ENCODE peak calls at places on chromosomes 11 and 22, in seven cellular contexts. One of them, this sample, is unnamed.

GRCh38 chr11:9138612-9139579 is 47.5 kb upstream of the SCUBE2 start:
- DNase-seq in activated CD4-positive, alpha-beta T cell treated with anti-CD3 and anti-CD28 coated beads for 24 hours: no peak
- DNase-seq in stimulated activated CD4-positive, alpha-beta T cell treated with anti-CD3 and anti-CD28 coated beads, Interleukin-2, amount 100 ng/mL, for 48 hours: no peak
- DNase-seq in colonic mucosa: peak; percentile 51
- DNase-seq in anterior cingulate cortex: no peak
- DNase-seq in RPMI7951: peak; percentile 85
- DNase-seq in A172: peak; percentile 95
- DNase-seq in this sample: peak; percentile 64

GRCh38 chr22:19126309-19126666 is 4.1 kb upstream of the DGCR2 start:
- DNase-seq in A172: no peak
- DNase-seq in anterior cingulate cortex: no peak
- DNase-seq in activated CD4-positive, alpha-beta T cell treated with anti-CD3 and anti-CD28 coated beads for 24 hours: no peak
- DNase-seq in RPMI7951: no peak
- DNase-seq in stimulated activated CD4-positive, alpha-beta T cell treated with anti-CD3 and anti-CD28 coated beads, Interleukin-2, amount 100 ng/mL, for 48 hours: no peak
- DNase-seq in colonic mucosa: no peak
- DNase-seq in this sample: no peak

GRCh38 chr11:28337701-28338100 is 229.5 kb downstream of the METTL15 start:
- DNase-seq in RPMI7951: no peak
- DNase-seq in A172: no peak
- DNase-seq in anterior cingulate cortex: no peak
- DNase-seq in stimulated activated CD4-positive, alpha-beta T cell treated with anti-CD3 and anti-CD28 coated beads, Interleukin-2, amount 100 ng/mL, for 48 hours: no peak
- DNase-seq in activated CD4-positive, alpha-beta T cell treated with anti-CD3 and anti-CD28 coated beads for 24 hours: no peak
- DNase-seq in colonic mucosa: no peak
- DNase-seq in this sample: no peak

GRCh38 chr22:21942407-21942895 is 10.2 kb downstream of the PPM1F start:
- DNase-seq in activated CD4-positive, alpha-beta T cell treated with anti-CD3 and anti-CD28 coated beads for 24 hours: no peak
- DNase-seq in stimulated activated CD4-positive, alpha-beta T cell treated with anti-CD3 and anti-CD28 coated beads, Interleukin-2, amount 100 ng/mL, for 48 hours: no peak
- DNase-seq in colonic mucosa: peak; percentile 44
- DNase-seq in A172: peak; percentile 90
- DNase-seq in RPMI7951: peak; percentile 89
- DNase-seq in anterior cingulate cortex: peak; percentile 7
- DNase-seq in this sample: no peak

GRCh38 chr22:19630614-19631013 is 83.7 kb upstream of the SEPTIN5 start:
- DNase-seq in stimulated activated CD4-positive, alpha-beta T cell treated with anti-CD3 and anti-CD28 coated beads, Interleukin-2, amount 100 ng/mL, for 48 hours: no peak
- DNase-seq in colonic mucosa: no peak
- DNase-seq in A172: no peak
- DNase-seq in activated CD4-positive, alpha-beta T cell treated with anti-CD3 and anti-CD28 coated beads for 24 hours: no peak
- DNase-seq in anterior cingulate cortex: no peak
- DNase-seq in RPMI7951: no peak
- DNase-seq in this sample: no peak

GRCh38 chr22:20238567-20239062 is 29.5 kb downstream of the RTN4R start:
- DNase-seq in anterior cingulate cortex: peak; percentile 46
- DNase-seq in A172: peak; percentile 9
- DNase-seq in activated CD4-positive, alpha-beta T cell treated with anti-CD3 and anti-CD28 coated beads for 24 hours: peak; percentile 31
- DNase-seq in colonic mucosa: peak; percentile 32
- DNase-seq in stimulated activated CD4-positive, alpha-beta T cell treated with anti-CD3 and anti-CD28 coated beads, Interleukin-2, amount 100 ng/mL, for 48 hours: peak; percentile 51
- DNase-seq in RPMI7951: peak; percentile 3
- DNase-seq in this sample: peak; percentile 57

GRCh38 chr11:121292503-121293275 is at the start of gene SC5D:
- DNase-seq in RPMI7951: peak; percentile 90
- DNase-seq in activated CD4-positive, alpha-beta T cell treated with anti-CD3 and anti-CD28 coated beads for 24 hours: peak; percentile 88
- DNase-seq in stimulated activated CD4-positive, alpha-beta T cell treated with anti-CD3 and anti-CD28 coated beads, Interleukin-2, amount 100 ng/mL, for 48 hours: peak; percentile 93
- DNase-seq in colonic mucosa: peak; percentile 95
- DNase-seq in A172: peak; percentile 73
- DNase-seq in anterior cingulate cortex: peak; percentile 92
- DNase-seq in this sample: peak; percentile 86

GRCh38 chr11:56750190-56750589 is 1.7 kb upstream of the OR9G4 start:
- DNase-seq in RPMI7951: no peak
- DNase-seq in anterior cingulate cortex: no peak
- DNase-seq in A172: no peak
- DNase-seq in stimulated activated CD4-positive, alpha-beta T cell treated with anti-CD3 and anti-CD28 coated beads, Interleukin-2, amount 100 ng/mL, for 48 hours: no peak
- DNase-seq in colonic mucosa: no peak
- DNase-seq in activated CD4-positive, alpha-beta T cell treated with anti-CD3 and anti-CD28 coated beads for 24 hours: no peak
- DNase-seq in this sample: no peak

GRCh38 chr11:6979365-6979764 is 40.8 kb downstream of the ZNF214 start:
- DNase-seq in A172: no peak
- DNase-seq in stimulated activated CD4-positive, alpha-beta T cell treated with anti-CD3 and anti-CD28 coated beads, Interleukin-2, amount 100 ng/mL, for 48 hours: no peak
- DNase-seq in colonic mucosa: no peak
- DNase-seq in anterior cingulate cortex: no peak
- DNase-seq in RPMI7951: peak; percentile 13
- DNase-seq in activated CD4-positive, alpha-beta T cell treated with anti-CD3 and anti-CD28 coated beads for 24 hours: no peak
- DNase-seq in this sample: no peak

GRCh38 chr11:116930177-116930576 is 92.8 kb upstream of the APOA1 start:
- DNase-seq in activated CD4-positive, alpha-beta T cell treated with anti-CD3 and anti-CD28 coated beads for 24 hours: no peak
- DNase-seq in stimulated activated CD4-positive, alpha-beta T cell treated with anti-CD3 and anti-CD28 coated beads, Interleukin-2, amount 100 ng/mL, for 48 hours: peak; percentile 11
- DNase-seq in colonic mucosa: peak; percentile 26
- DNase-seq in RPMI7951: no peak
- DNase-seq in anterior cingulate cortex: no peak
- DNase-seq in A172: no peak
- DNase-seq in this sample: no peak

GRCh38 chr22:24580276-24580675 is 12.6 kb downstream of the LRRC75B start:
- DNase-seq in colonic mucosa: no peak
- DNase-seq in activated CD4-positive, alpha-beta T cell treated with anti-CD3 and anti-CD28 coated beads for 24 hours: no peak
- DNase-seq in RPMI7951: no peak
- DNase-seq in A172: peak; percentile 23
- DNase-seq in stimulated activated CD4-positive, alpha-beta T cell treated with anti-CD3 and anti-CD28 coated beads, Interleukin-2, amount 100 ng/mL, for 48 hours: no peak
- DNase-seq in anterior cingulate cortex: no peak
- DNase-seq in this sample: no peak

GRCh38 chr11:106398396-106399074 is 321.1 kb downstream of the AASDHPPT start:
- DNase-seq in activated CD4-positive, alpha-beta T cell treated with anti-CD3 and anti-CD28 coated beads for 24 hours: no peak
- DNase-seq in RPMI7951: peak; percentile 24
- DNase-seq in stimulated activated CD4-positive, alpha-beta T cell treated with anti-CD3 and anti-CD28 coated beads, Interleukin-2, amount 100 ng/mL, for 48 hours: no peak
- DNase-seq in colonic mucosa: no peak
- DNase-seq in anterior cingulate cortex: no peak
- DNase-seq in A172: peak; percentile 9
- DNase-seq in this sample: no peak

GRCh38 chr11:47332791-47333525 is 19.5 kb downstream of the MYBPC3 start:
- DNase-seq in colonic mucosa: no peak
- DNase-seq in A172: no peak
- DNase-seq in stimulated activated CD4-positive, alpha-beta T cell treated with anti-CD3 and anti-CD28 coated beads, Interleukin-2, amount 100 ng/mL, for 48 hours: no peak
- DNase-seq in RPMI7951: no peak
- DNase-seq in anterior cingulate cortex: no peak
- DNase-seq in activated CD4-positive, alpha-beta T cell treated with anti-CD3 and anti-CD28 coated beads for 24 hours: no peak
- DNase-seq in this sample: no peak

GRCh38 chr11:36449566-36450390 is 60.3 kb downstream of the TRAF6 start:
- DNase-seq in RPMI7951: no peak
- DNase-seq in A172: no peak
- DNase-seq in anterior cingulate cortex: no peak
- DNase-seq in activated CD4-positive, alpha-beta T cell treated with anti-CD3 and anti-CD28 coated beads for 24 hours: no peak
- DNase-seq in stimulated activated CD4-positive, alpha-beta T cell treated with anti-CD3 and anti-CD28 coated beads, Interleukin-2, amount 100 ng/mL, for 48 hours: no peak
- DNase-seq in colonic mucosa: no peak
- DNase-seq in this sample: no peak

GRCh38 chr11:9575531-9576240 is 2.2 kb downstream of the WEE1 start:
- DNase-seq in A172: no peak
- DNase-seq in anterior cingulate cortex: no peak
- DNase-seq in activated CD4-positive, alpha-beta T cell treated with anti-CD3 and anti-CD28 coated beads for 24 hours: no peak
- DNase-seq in stimulated activated CD4-positive, alpha-beta T cell treated with anti-CD3 and anti-CD28 coated beads, Interleukin-2, amount 100 ng/mL, for 48 hours: no peak
- DNase-seq in colonic mucosa: no peak
- DNase-seq in RPMI7951: no peak
- DNase-seq in this sample: no peak

GRCh38 chr11:99739464-99740089 is 718.8 kb downstream of the CNTN5 start:
- DNase-seq in anterior cingulate cortex: no peak
- DNase-seq in RPMI7951: peak; percentile 10
- DNase-seq in colonic mucosa: no peak
- DNase-seq in stimulated activated CD4-positive, alpha-beta T cell treated with anti-CD3 and anti-CD28 coated beads, Interleukin-2, amount 100 ng/mL, for 48 hours: no peak
- DNase-seq in activated CD4-positive, alpha-beta T cell treated with anti-CD3 and anti-CD28 coated beads for 24 hours: no peak
- DNase-seq in A172: peak; percentile 22
- DNase-seq in this sample: peak; percentile 2

GRCh38 chr22:27748355-27749168 is 53.0 kb downstream of the MN1 start:
- DNase-seq in colonic mucosa: no peak
- DNase-seq in stimulated activated CD4-positive, alpha-beta T cell treated with anti-CD3 and anti-CD28 coated beads, Interleukin-2, amount 100 ng/mL, for 48 hours: no peak
- DNase-seq in activated CD4-positive, alpha-beta T cell treated with anti-CD3 and anti-CD28 coated beads for 24 hours: no peak
- DNase-seq in anterior cingulate cortex: no peak
- DNase-seq in A172: peak; percentile 37
- DNase-seq in RPMI7951: peak; percentile 78
- DNase-seq in this sample: no peak

GRCh38 chr22:41286639-41287091 is 678 bp upstream of the RANGAP1 start:
- DNase-seq in A172: no peak
- DNase-seq in RPMI7951: peak; percentile 27
- DNase-seq in activated CD4-positive, alpha-beta T cell treated with anti-CD3 and anti-CD28 coated beads for 24 hours: no peak
- DNase-seq in stimulated activated CD4-positive, alpha-beta T cell treated with anti-CD3 and anti-CD28 coated beads, Interleukin-2, amount 100 ng/mL, for 48 hours: no peak
- DNase-seq in colonic mucosa: no peak
- DNase-seq in anterior cingulate cortex: no peak
- DNase-seq in this sample: no peak

GRCh38 chr11:6315811-6316425 is 4.4 kb downstream of the CAVIN3 start:
- DNase-seq in A172: peak; percentile 59
- DNase-seq in stimulated activated CD4-positive, alpha-beta T cell treated with anti-CD3 and anti-CD28 coated beads, Interleukin-2, amount 100 ng/mL, for 48 hours: peak; percentile 24
- DNase-seq in RPMI7951: peak; percentile 64
- DNase-seq in activated CD4-positive, alpha-beta T cell treated with anti-CD3 and anti-CD28 coated beads for 24 hours: no peak
- DNase-seq in colonic mucosa: peak; percentile 53
- DNase-seq in anterior cingulate cortex: peak; percentile 20
- DNase-seq in this sample: peak; percentile 23

GRCh38 chr22:48234011-48234410 is 1471.6 kb downstream of the TBC1D22A start:
- DNase-seq in stimulated activated CD4-positive, alpha-beta T cell treated with anti-CD3 and anti-CD28 coated beads, Interleukin-2, amount 100 ng/mL, for 48 hours: no peak
- DNase-seq in anterior cingulate cortex: no peak
- DNase-seq in colonic mucosa: no peak
- DNase-seq in A172: peak; percentile 2
- DNase-seq in activated CD4-positive, alpha-beta T cell treated with anti-CD3 and anti-CD28 coated beads for 24 hours: no peak
- DNase-seq in RPMI7951: peak; percentile 1
- DNase-seq in this sample: no peak

GRCh38 chr11:7204778-7205177 is 46.9 kb upstream of the SYT9 start:
- DNase-seq in A172: no peak
- DNase-seq in RPMI7951: no peak
- DNase-seq in activated CD4-positive, alpha-beta T cell treated with anti-CD3 and anti-CD28 coated beads for 24 hours: no peak
- DNase-seq in colonic mucosa: no peak
- DNase-seq in stimulated activated CD4-positive, alpha-beta T cell treated with anti-CD3 and anti-CD28 coated beads, Interleukin-2, amount 100 ng/mL, for 48 hours: no peak
- DNase-seq in anterior cingulate cortex: no peak
- DNase-seq in this sample: no peak

GRCh38 chr22:48853627-48854240 is 973.9 kb downstream of the BRD1 start:
- DNase-seq in anterior cingulate cortex: no peak
- DNase-seq in RPMI7951: no peak
- DNase-seq in A172: no peak
- DNase-seq in stimulated activated CD4-positive, alpha-beta T cell treated with anti-CD3 and anti-CD28 coated beads, Interleukin-2, amount 100 ng/mL, for 48 hours: no peak
- DNase-seq in activated CD4-positive, alpha-beta T cell treated with anti-CD3 and anti-CD28 coated beads for 24 hours: no peak
- DNase-seq in colonic mucosa: no peak
- DNase-seq in this sample: no peak

GRCh38 chr11:123152951-123153350 is 42.1 kb downstream of the CLMP start:
- DNase-seq in anterior cingulate cortex: no peak
- DNase-seq in colonic mucosa: no peak
- DNase-seq in stimulated activated CD4-positive, alpha-beta T cell treated with anti-CD3 and anti-CD28 coated beads, Interleukin-2, amount 100 ng/mL, for 48 hours: no peak
- DNase-seq in RPMI7951: no peak
- DNase-seq in activated CD4-positive, alpha-beta T cell treated with anti-CD3 and anti-CD28 coated beads for 24 hours: no peak
- DNase-seq in A172: no peak
- DNase-seq in this sample: no peak

GRCh38 chr11:108589136-108589535 is 4.4 kb downstream of the EXPH5 start:
- DNase-seq in activated CD4-positive, alpha-beta T cell treated with anti-CD3 and anti-CD28 coated beads for 24 hours: no peak
- DNase-seq in stimulated activated CD4-positive, alpha-beta T cell treated with anti-CD3 and anti-CD28 coated beads, Interleukin-2, amount 100 ng/mL, for 48 hours: no peak
- DNase-seq in A172: no peak
- DNase-seq in colonic mucosa: no peak
- DNase-seq in RPMI7951: peak; percentile 6
- DNase-seq in anterior cingulate cortex: no peak
- DNase-seq in this sample: peak; percentile 39

GRCh38 chr11:9017773-9018172 is 14.0 kb upstream of the NRIP3 start:
- DNase-seq in A172: no peak
- DNase-seq in anterior cingulate cortex: no peak
- DNase-seq in colonic mucosa: peak; percentile 50
- DNase-seq in stimulated activated CD4-positive, alpha-beta T cell treated with anti-CD3 and anti-CD28 coated beads, Interleukin-2, amount 100 ng/mL, for 48 hours: no peak
- DNase-seq in RPMI7951: peak; percentile 55
- DNase-seq in activated CD4-positive, alpha-beta T cell treated with anti-CD3 and anti-CD28 coated beads for 24 hours: no peak
- DNase-seq in this sample: no peak

GRCh38 chr11:119055901-119056300 is 1.1 kb downstream of the HYOU1 start:
- DNase-seq in RPMI7951: peak; percentile 57
- DNase-seq in A172: no peak
- DNase-seq in colonic mucosa: no peak
- DNase-seq in activated CD4-positive, alpha-beta T cell treated with anti-CD3 and anti-CD28 coated beads for 24 hours: no peak
- DNase-seq in stimulated activated CD4-positive, alpha-beta T cell treated with anti-CD3 and anti-CD28 coated beads, Interleukin-2, amount 100 ng/mL, for 48 hours: no peak
- DNase-seq in anterior cingulate cortex: no peak
- DNase-seq in this sample: no peak

GRCh38 chr22:20433686-20434241 is 3.9 kb downstream of the SCARF2 start:
- DNase-seq in A172: no peak
- DNase-seq in activated CD4-positive, alpha-beta T cell treated with anti-CD3 and anti-CD28 coated beads for 24 hours: no peak
- DNase-seq in stimulated activated CD4-positive, alpha-beta T cell treated with anti-CD3 and anti-CD28 coated beads, Interleukin-2, amount 100 ng/mL, for 48 hours: no peak
- DNase-seq in colonic mucosa: no peak
- DNase-seq in RPMI7951: no peak
- DNase-seq in anterior cingulate cortex: no peak
- DNase-seq in this sample: no peak

GRCh38 chr22:24208012-24208749 is 26.9 kb downstream of the SUSD2 start:
- DNase-seq in anterior cingulate cortex: no peak
- DNase-seq in stimulated activated CD4-positive, alpha-beta T cell treated with anti-CD3 and anti-CD28 coated beads, Interleukin-2, amount 100 ng/mL, for 48 hours: no peak
- DNase-seq in activated CD4-positive, alpha-beta T cell treated with anti-CD3 and anti-CD28 coated beads for 24 hours: no peak
- DNase-seq in colonic mucosa: no peak
- DNase-seq in RPMI7951: peak; percentile 81
- DNase-seq in A172: peak; percentile 85
- DNase-seq in this sample: peak; percentile 12

GRCh38 chr22:46369716-46370583 is 34.4 kb downstream of the TRMU start:
- DNase-seq in A172: no peak
- DNase-seq in stimulated activated CD4-positive, alpha-beta T cell treated with anti-CD3 and anti-CD28 coated beads, Interleukin-2, amount 100 ng/mL, for 48 hours: no peak
- DNase-seq in anterior cingulate cortex: no peak
- DNase-seq in RPMI7951: no peak
- DNase-seq in colonic mucosa: no peak
- DNase-seq in activated CD4-positive, alpha-beta T cell treated with anti-CD3 and anti-CD28 coated beads for 24 hours: no peak
- DNase-seq in this sample: no peak

GRCh38 chr22:43540570-43540969 is 128.8 kb downstream of the MPPED1 start:
- DNase-seq in RPMI7951: no peak
- DNase-seq in stimulated activated CD4-positive, alpha-beta T cell treated with anti-CD3 and anti-CD28 coated beads, Interleukin-2, amount 100 ng/mL, for 48 hours: no peak
- DNase-seq in anterior cingulate cortex: no peak
- DNase-seq in A172: no peak
- DNase-seq in colonic mucosa: no peak
- DNase-seq in activated CD4-positive, alpha-beta T cell treated with anti-CD3 and anti-CD28 coated beads for 24 hours: no peak
- DNase-seq in this sample: no peak

GRCh38 chr11:1486054-1486825 is at the start of gene MOB2:
- DNase-seq in A172: peak; percentile 27
- DNase-seq in activated CD4-positive, alpha-beta T cell treated with anti-CD3 and anti-CD28 coated beads for 24 hours: no peak
- DNase-seq in anterior cingulate cortex: no peak
- DNase-seq in colonic mucosa: peak; percentile 82
- DNase-seq in stimulated activated CD4-positive, alpha-beta T cell treated with anti-CD3 and anti-CD28 coated beads, Interleukin-2, amount 100 ng/mL, for 48 hours: no peak
- DNase-seq in RPMI7951: no peak
- DNase-seq in this sample: peak; percentile 38

GRCh38 chr11:7796842-7797241 is at the start of gene OR5P2:
- DNase-seq in stimulated activated CD4-positive, alpha-beta T cell treated with anti-CD3 and anti-CD28 coated beads, Interleukin-2, amount 100 ng/mL, for 48 hours: no peak
- DNase-seq in A172: no peak
- DNase-seq in activated CD4-positive, alpha-beta T cell treated with anti-CD3 and anti-CD28 coated beads for 24 hours: no peak
- DNase-seq in colonic mucosa: no peak
- DNase-seq in anterior cingulate cortex: no peak
- DNase-seq in RPMI7951: no peak
- DNase-seq in this sample: no peak

GRCh38 chr11:12702999-12703453 is 28.8 kb downstream of the TEAD1 start:
- DNase-seq in RPMI7951: no peak
- DNase-seq in A172: no peak
- DNase-seq in activated CD4-positive, alpha-beta T cell treated with anti-CD3 and anti-CD28 coated beads for 24 hours: no peak
- DNase-seq in stimulated activated CD4-positive, alpha-beta T cell treated with anti-CD3 and anti-CD28 coated beads, Interleukin-2, amount 100 ng/mL, for 48 hours: no peak
- DNase-seq in colonic mucosa: no peak
- DNase-seq in anterior cingulate cortex: no peak
- DNase-seq in this sample: no peak